ENCODE peak calls at places on chromosomes 16 and 17, in ten cellular contexts. E, P, I, S, D, K, L, M, T and Y are unnamed samples.
A peak's percentile ranks its signal among the peaks of the same experiment; 100 is the strongest.

GRCh38 chr16:19223235-19223847 is 55.3 kb downstream of the SYT17 start:
- DNase-seq in E (peak; percentile 8), P (peak; percentile 16), I (peak; percentile 36), S (no peak), D (peak; percentile 5), K (peak; percentile 65), L (no peak), M (no peak), T (peak; percentile 30), Y (peak; percentile 56)

GRCh38 chr17:58289869-58290268 is 9.1 kb upstream of the MPO start:
- DNase-seq in E (no peak), P (no peak), I (no peak), S (peak; percentile 48), D (no peak), K (no peak), L (no peak), M (no peak), T (no peak), Y (no peak)

GRCh38 chr17:76279742-76280287 is 14.7 kb downstream of the UBALD2 start:
- DNase-seq in E (no peak), P (no peak), I (no peak), S (no peak), D (no peak), K (no peak), L (no peak), M (no peak), T (no peak), Y (no peak)

GRCh38 chr17:58330997-58331814 is 2.6 kb upstream of the TSPOAP1 start:
- DNase-seq in E (no peak), P (no peak), I (no peak), S (no peak), D (no peak), K (no peak), L (no peak), M (no peak), T (peak; percentile 74), Y (no peak)

GRCh38 chr17:18191071-18191667 is 7.5 kb downstream of the ALKBH5 start:
- DNase-seq in E (peak; percentile 77), P (no peak), I (no peak), S (no peak), D (no peak), K (no peak), L (peak; percentile 7), M (no peak), T (no peak), Y (no peak)

GRCh38 chr16:58589311-58589890 is 40.2 kb downstream of the CNOT1 start:
- DNase-seq in E (no peak), P (no peak), I (no peak), S (no peak), D (peak; percentile 32), K (no peak), L (peak; percentile 60), M (no peak), T (no peak), Y (no peak)

GRCh38 chr16:19499006-19499405 is 22.9 kb downstream of the GDE1 start:
- DNase-seq in E (no peak), P (no peak), I (no peak), S (no peak), D (no peak), K (no peak), L (no peak), M (no peak), T (no peak), Y (no peak)

GRCh38 chr16:66903544-66904427 is 14.9 kb downstream of the CDH16 start:
- DNase-seq in E (no peak), P (no peak), I (no peak), S (no peak), D (no peak), K (no peak), L (no peak), M (no peak), T (no peak), Y (no peak)

DNA sequence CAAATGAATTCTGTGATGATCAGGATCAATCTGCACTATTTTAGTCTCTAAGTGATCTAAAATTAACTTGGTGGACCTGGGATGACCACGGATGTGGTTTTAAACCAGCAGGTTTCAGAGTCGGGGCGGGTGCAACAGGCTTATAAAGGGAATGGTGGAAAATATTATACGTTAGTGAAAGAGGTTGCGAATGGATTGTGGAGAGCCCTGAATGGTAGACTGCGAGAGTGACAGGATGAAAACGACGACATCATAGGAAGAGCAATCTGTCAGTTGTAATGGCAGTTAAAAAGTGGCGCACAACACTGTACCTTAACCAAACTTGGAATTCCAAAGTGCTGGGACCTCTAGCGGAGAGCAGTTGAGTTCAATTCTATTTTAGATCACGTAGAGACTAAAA is 1.2 kb upstream of the CYB5B start:
- DNase-seq in E (no peak), P (no peak), I (no peak), S (no peak), D (no peak), K (no peak), L (no peak), M (no peak), T (no peak), Y (no peak)
- H3K27ac ChIP-seq in E (no peak overlapping the region), P (no peak overlapping the region), I (no peak overlapping the region), S (no peak overlapping the region), D (no peak overlapping the region), K (no peak overlapping the region), L (no peak overlapping the region), M (no peak overlapping the region), T (no peak overlapping the region), Y (no peak overlapping the region)

GRCh38 chr16:10180771-10181163 is 1.5 kb downstream of the GRIN2A start:
- DNase-seq in E (no peak), P (no peak), I (peak; percentile 59), S (no peak), D (peak; percentile 39), K (peak; percentile 91), L (no peak), M (no peak), T (peak; percentile 50), Y (peak; percentile 72)

GRCh38 chr16:10180042-10180770 is 2.0 kb downstream of the GRIN2A start:
- DNase-seq in E (no peak), P (no peak), I (no peak), S (no peak), D (no peak), K (no peak), L (no peak), M (no peak), T (no peak), Y (no peak)

GRCh38 chr16:10182186-10182683 is at the start of gene GRIN2A:
- DNase-seq in E (no peak), P (no peak), I (no peak), S (no peak), D (no peak), K (peak; percentile 68), L (no peak), M (no peak), T (no peak), Y (no peak)

GRCh38 chr16:10183606-10183959 is 1.4 kb upstream of the GRIN2A start:
- DNase-seq in E (no peak), P (no peak), I (no peak), S (no peak), D (no peak), K (no peak), L (no peak), M (no peak), T (no peak), Y (no peak)

GRCh38 chr16:10181196-10182162 is 749 bp downstream of the GRIN2A start:
- DNase-seq in E (peak; percentile 35), P (peak; percentile 63), I (peak; percentile 70), S (no peak), D (peak; percentile 68), K (peak; percentile 89), L (peak; percentile 18), M (no peak), T (peak; percentile 61), Y (peak; percentile 75)
- TF ChIP-seq EZH2 in E (no peak), P (peak; percentile 37), I (no peak), S (no peak), D (peak; percentile 68), K (no peak), L (peak; percentile 46), M (no peak), T (no peak), Y (peak; percentile 43)

GRCh38 chr16:53216798-53217197 is 162.0 kb downstream of the CHD9 start:
- DNase-seq in E (no peak), P (no peak), I (no peak), S (no peak), D (no peak), K (no peak), L (no peak), M (no peak), T (no peak), Y (peak; percentile 50)

GRCh38 chr16:53219795-53220194 is 165.0 kb downstream of the CHD9 start:
- DNase-seq in E (peak; percentile 91), P (no peak), I (no peak), S (no peak), D (peak; percentile 65), K (no peak), L (peak; percentile 43), M (no peak), T (no peak), Y (peak; percentile 80)

GRCh38 chr16:53224932-53225533 is 170.2 kb downstream of the CHD9 start:
- DNase-seq in E (no peak), P (peak; percentile 39), I (no peak), S (no peak), D (peak; percentile 65), K (no peak), L (no peak), M (no peak), T (peak; percentile 19), Y (peak; percentile 50)

GRCh38 chr16:53220585-53220984 is 165.8 kb downstream of the CHD9 start:
- DNase-seq in E (peak; percentile 71), P (no peak), I (no peak), S (no peak), D (peak; percentile 74), K (peak; percentile 25), L (no peak), M (no peak), T (no peak), Y (peak; percentile 54)
- H3K4me3 ChIP-seq in E (peak overlapping the region; percentile 49), P (no peak overlapping the region), I (no peak overlapping the region), S (no peak overlapping the region), D (no peak overlapping the region), K (no peak overlapping the region), L (no peak overlapping the region), M (no peak overlapping the region), T (no peak overlapping the region), Y (peak overlapping the region; percentile 7)

GRCh38 chr17:73283841-73284282 is 22.2 kb upstream of the CPSF4L start:
- DNase-seq in E (no peak), P (no peak), I (peak; percentile 23), S (no peak), D (no peak), K (peak; percentile 88), L (no peak), M (no peak), T (no peak), Y (no peak)

GRCh38 chr17:73282629-73283028 is 20.9 kb upstream of the CPSF4L start:
- DNase-seq in E (no peak), P (no peak), I (no peak), S (no peak), D (no peak), K (no peak), L (no peak), M (no peak), T (no peak), Y (no peak)

GRCh38 chr17:73280191-73280590 is 18.5 kb upstream of the CPSF4L start:
- DNase-seq in E (no peak), P (no peak), I (no peak), S (no peak), D (no peak), K (no peak), L (no peak), M (no peak), T (no peak), Y (no peak)

GRCh38 chr17:73283250-73283649 is 21.6 kb upstream of the CPSF4L start:
- DNase-seq in E (no peak), P (no peak), I (no peak), S (no peak), D (no peak), K (no peak), L (no peak), M (no peak), T (no peak), Y (no peak)

GRCh38 chr17:73281926-73282325 is 20.2 kb upstream of the CPSF4L start:
- DNase-seq in E (no peak), P (no peak), I (no peak), S (no peak), D (no peak), K (no peak), L (no peak), M (peak; percentile 76), T (no peak), Y (no peak)
- H3K27ac ChIP-seq in E (no peak overlapping the region), P (no peak overlapping the region), I (no peak overlapping the region), S (no peak overlapping the region), D (no peak overlapping the region), K (no peak overlapping the region), L (no peak overlapping the region), M (peak overlapping the region; percentile 46), T (no peak overlapping the region), Y (no peak overlapping the region)